ENCODE peak calls at places on chromosomes 1 and 21, in six cellular contexts. C, I, B, F, E and O are unnamed samples.

GRCh38 chr1:116487016-116487415 is 83.8 kb downstream of the CD58 start:
- DNase-seq in F (no peak), B (no peak), E (no peak), C (no peak), I (no peak), O (no peak)

GRCh38 chr1:167795810-167796740 is 74.3 kb downstream of the MPZL1 start:
- DNase-seq in F (no peak), B (no peak), I (peak; percentile 84), C (no peak), E (no peak), O (no peak)

GRCh38 chr1:116836099-116836498 is 73.6 kb upstream of the PTGFRN start:
- DNase-seq in B (no peak), C (no peak), E (no peak), I (no peak), F (no peak), O (no peak)

GRCh38 chr21:41326414-41327080 is 9.9 kb downstream of the FAM3B start:
- DNase-seq in E (no peak), F (no peak), C (no peak), I (no peak), B (no peak), O (no peak)

GRCh38 chr21:34522284-34522683 is 10.3 kb upstream of the KCNE1 start:
- DNase-seq in C (no peak), E (no peak), I (no peak), B (no peak), F (no peak), O (no peak)

GRCh38 chr1:182381962-182382819 is 9.4 kb downstream of the GLUL start:
- DNase-seq in B (no peak), F (no peak), C (no peak), I (no peak), E (no peak), O (no peak)

GRCh38 chr1:67687198-67687545 is 2.2 kb downstream of the GADD45A start:
- DNase-seq in F (no peak), E (no peak), B (no peak), I (no peak), C (no peak), O (no peak)

GRCh38 chr1:229913491-229913890 is 153.5 kb upstream of the GALNT2 start:
- DNase-seq in B (peak; percentile 29), E (no peak), I (no peak), F (no peak), C (no peak), O (no peak)

GRCh38 chr1:171780583-171781166 is 785 bp upstream of the METTL13 start:
- DNase-seq in C (no peak), E (no peak), B (no peak), F (no peak), I (no peak), O (no peak)

GRCh38 chr1:1356796-1357401 is 1.5 kb downstream of the MXRA8 start:
- DNase-seq in F (no peak), C (no peak), I (no peak), B (no peak), E (no peak), O (no peak)

GRCh38 chr1:224637510-224637909 is 21.4 kb downstream of the CNIH3 start:
- DNase-seq in B (no peak), I (no peak), E (no peak), C (no peak), F (no peak), O (no peak)

GRCh38 chr1:30191154-30191702 is 532.2 kb downstream of the MATN1 start:
- DNase-seq in B (no peak), C (peak; percentile 4), F (peak; percentile 45), E (no peak), I (no peak), O (peak; percentile 76)

GRCh38 chr21:39208624-39209333 is 25.5 kb upstream of the PSMG1 start:
- DNase-seq in E (no peak), B (no peak), I (no peak), F (no peak), C (no peak), O (no peak)

GRCh38 chr1:3599816-3600215 is 11.5 kb downstream of the MEGF6 start:
- DNase-seq in I (no peak), C (no peak), B (no peak), E (no peak), F (no peak), O (no peak)

GRCh38 chr1:96072021-96072420 is 649.6 kb upstream of the PTBP2 start:
- DNase-seq in C (no peak), B (no peak), E (no peak), F (no peak), I (no peak), O (no peak)